ENCODE peak calls at places on chromosomes 6 and 20, in six cellular contexts. C is IMR-90, P is body of pancreas, F is colonic mucosa, H is breast epithelium, L is gastrocnemius medialis. G is an unnamed sample.
A peak's percentile ranks its signal among the peaks of the same experiment; 100 is the strongest.

GRCh38 chr6:163941471-163941980 is 527.0 kb downstream of the QKI start:
- DNase-seq in L (no peak), H (no peak), F (no peak), C (no peak), P (no peak), G (no peak)

GRCh38 chr6:139240161-139241010 is 51.4 kb downstream of the TXLNB start:
- DNase-seq in H (peak; percentile 63), P (peak; percentile 58), F (peak; percentile 51), L (no peak), C (peak; percentile 96), G (peak; percentile 22)

GRCh38 chr6:42896178-42896719 is 16.8 kb downstream of the RPL7L1 start:
- DNase-seq in L (no peak), P (no peak), H (no peak), F (no peak), C (no peak), G (no peak)

GRCh38 chr6:166767191-166767590 is 140.1 kb upstream of the RPS6KA2 start:
- DNase-seq in L (no peak), C (no peak), H (peak; percentile 17), P (no peak), F (peak; percentile 6), G (no peak)

GRCh38 chr6:152380351-152380767 is 256.8 kb downstream of the SYNE1 start:
- DNase-seq in H (no peak), P (peak; percentile 50), C (peak; percentile 74), L (no peak), F (no peak), G (peak; percentile 71)

GRCh38 chr6:151765444-151765886 is 42.0 kb upstream of the ESR1 start:
- DNase-seq in F (peak; percentile 60), P (peak; percentile 69), L (peak; percentile 17), H (no peak), C (peak; percentile 77), G (peak; percentile 91)

GRCh38 chr6:85594197-85594930 is 706 bp upstream of the SNX14 start:
- DNase-seq in H (no peak), F (no peak), L (no peak), P (no peak), C (peak; percentile 30), G (peak; percentile 54)

GRCh38 chr6:134240664-134241431 is 77.1 kb downstream of the SGK1 start:
- DNase-seq in L (peak; percentile 31), P (peak; percentile 76), F (peak; percentile 34), C (no peak), H (no peak), G (peak; percentile 85)

GRCh38 chr6:15352884-15353283 is 107.0 kb downstream of the JARID2 start:
- DNase-seq in L (no peak), C (peak; percentile 42), P (no peak), F (no peak), H (no peak), G (peak; percentile 92)

GRCh38 chr6:44730771-44731391 is 343.4 kb downstream of the CDC5L start:
- DNase-seq in C (peak; percentile 66), H (no peak), L (no peak), P (no peak), F (no peak), G (no peak)

GRCh38 chr6:136426627-136427377 is 123.4 kb downstream of the MAP7 start:
- DNase-seq in P (peak; percentile 52), L (no peak), H (no peak), F (no peak), C (no peak), G (no peak)

GRCh38 chr6:3454206-3455016 is 2.4 kb downstream of the SLC22A23 start:
- DNase-seq in C (no peak), P (no peak), F (no peak), L (no peak), H (no peak), G (peak; percentile 61)

GRCh38 chr6:118212451-118213173 is 305.5 kb downstream of the SLC35F1 start:
- DNase-seq in L (no peak), C (no peak), P (no peak), F (no peak), H (no peak), G (peak; percentile 7)

GRCh38 chr6:29974901-29975560 is 32.7 kb downstream of the HLA-A start:
- DNase-seq in L (no peak), C (no peak), P (no peak), F (no peak), H (no peak), G (no peak)

GRCh38 chr20:12835999-12836398 is 172.8 kb upstream of the SPTLC3 start:
- DNase-seq in F (no peak), P (no peak), H (no peak), L (no peak), C (no peak), G (peak; percentile 78)

GRCh38 chr20:11281768-11282167 is 608.0 kb upstream of the JAG1 start:
- DNase-seq in P (no peak), H (no peak), L (no peak), F (no peak), C (no peak), G (no peak)

GRCh38 chr6:72825265-72825918 is 203.5 kb downstream of the KCNQ5 start:
- DNase-seq in P (no peak), L (no peak), F (no peak), C (peak; percentile 69), H (no peak), G (peak; percentile 76)

GRCh38 chr6:72826744-72827438 is 205.0 kb downstream of the KCNQ5 start:
- DNase-seq in F (no peak), P (no peak), C (peak; percentile 59), H (no peak), L (no peak), G (peak; percentile 85)

GRCh38 chr6:72824833-72825232 is 203.0 kb downstream of the KCNQ5 start:
- DNase-seq in H (no peak), P (no peak), L (no peak), F (no peak), C (no peak), G (no peak)

GRCh38 chr6:72828904-72829303 is 207.0 kb downstream of the KCNQ5 start:
- DNase-seq in C (no peak), F (no peak), P (no peak), H (no peak), L (no peak), G (no peak)

GRCh38 chr6:72826033-72826432 is 204.2 kb downstream of the KCNQ5 start:
- DNase-seq in P (no peak), F (no peak), L (no peak), C (peak; percentile 77), H (no peak), G (peak; percentile 87)
- H3K4me3 ChIP-seq in P (no peak overlapping the region), F (no peak overlapping the region), L (no peak overlapping the region), C (no peak overlapping the region), H (no peak overlapping the region), G (no peak overlapping the region)

DNA sequence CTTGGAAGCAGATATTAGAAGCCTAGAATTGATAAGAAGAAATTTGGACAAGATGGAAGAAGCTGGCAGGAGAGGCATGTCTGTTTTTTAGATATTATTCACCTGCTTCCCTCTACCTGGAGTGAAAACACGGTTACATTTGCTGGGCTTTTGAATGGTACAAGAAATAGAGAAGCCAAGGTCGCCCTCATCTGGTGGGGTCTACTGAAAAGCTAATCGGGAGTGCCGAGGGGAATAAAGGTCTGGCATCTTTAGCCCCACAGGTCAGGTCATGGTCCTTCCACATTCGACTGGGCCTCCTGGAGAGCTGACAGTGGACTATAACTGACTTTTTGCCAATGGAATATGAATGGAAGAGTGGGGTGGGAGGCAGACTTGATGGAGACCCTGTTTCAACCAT is 4.6 kb upstream of the C2 start:
- DNase-seq in P (no peak), L (no peak), F (no peak), H (no peak), C (no peak), G (no peak)
- TF ChIP-seq CTCF in P (no peak), L (no peak), F (no peak), H (no peak), C (no peak), G (no peak)

GRCh38 chr6:13216236-13216933 is 112.0 kb downstream of the TBC1D7 start:
- DNase-seq in C (no peak), F (no peak), H (no peak), P (no peak), L (no peak), G (no peak)

GRCh38 chr6:13215390-13215789 is 112.9 kb downstream of the TBC1D7 start:
- DNase-seq in P (no peak), H (no peak), L (no peak), C (no peak), F (no peak), G (no peak)

GRCh38 chr6:13217206-13217905 is 111.0 kb downstream of the TBC1D7 start:
- DNase-seq in P (no peak), H (no peak), L (no peak), F (no peak), C (peak; percentile 34), G (peak; percentile 29)

GRCh38 chr6:13222048-13222447 is 106.3 kb downstream of the TBC1D7 start:
- DNase-seq in H (no peak), P (no peak), L (no peak), F (no peak), C (no peak), G (no peak)

GRCh38 chr6:13220266-13220665 is 108.1 kb downstream of the TBC1D7 start:
- DNase-seq in F (no peak), H (no peak), C (no peak), L (no peak), P (no peak), G (no peak)
- H3K27me3 ChIP-seq in F (no peaks in the 10 kb centered on the region), H (no peaks in the 10 kb centered on the region), C (peaks cover 1% of the 10 kb centered on the region), L (no peaks in the 10 kb centered on the region), P (no peaks in the 10 kb centered on the region), G (no peaks in the 10 kb centered on the region)

GRCh38 chr6:98286620-98287019 is 547.8 kb upstream of the POU3F2 start:
- DNase-seq in P (no peak), L (no peak), F (no peak), C (no peak), H (no peak), G (no peak)
- H3K4me3 ChIP-seq in P (no peak overlapping the region), L (no peak overlapping the region), F (no peak overlapping the region), C (no peak overlapping the region), H (no peak overlapping the region), G (no peak overlapping the region)

GRCh38 chr6:46626228-46626909 is 26.2 kb downstream of the CYP39A1 start:
- DNase-seq in P (no peak), L (no peak), F (no peak), H (no peak), C (peak; percentile 21), G (peak; percentile 53)
- TF ChIP-seq CTCF in P (peak; percentile 35), L (peak; percentile 66), F (peak; percentile 52), H (peak; percentile 73), C (peak; percentile 57), G (peak; percentile 31)